ENCODE peak calls at places on chromosomes 3 and 15, in six cellular contexts. D, N, K, Z, Q and E are unnamed samples.

GRCh38 chr3:122826315-122826714 is 31.4 kb downstream of the SLC49A4 start:
- DNase-seq in N (no peak), D (no peak), K (no peak), Z (no peak), Q (no peak), E (no peak)

GRCh38 chr15:100311099-100311751 is 30.6 kb downstream of the ADAMTS17 start:
- DNase-seq in N (no peak), K (no peak), Z (no peak), D (no peak), Q (no peak), E (no peak)

GRCh38 chr3:182325213-182325941 is 467.9 kb upstream of the ATP11B start:
- DNase-seq in Q (no peak), D (peak; percentile 67), Z (no peak), K (no peak), N (no peak), E (no peak)

GRCh38 chr3:142577701-142578308 is 728 bp downstream of the ATR start:
- DNase-seq in Q (no peak), K (no peak), Z (no peak), N (no peak), D (no peak), E (no peak)

GRCh38 chr3:53046171-53047170 is 598 bp upstream of the SFMBT1 start:
- DNase-seq in K (peak; percentile 46), N (peak; percentile 9), D (peak; percentile 64), Q (peak; percentile 61), Z (peak; percentile 23), E (no peak)

GRCh38 chr3:135851201-135852061 is 114.1 kb upstream of the PPP2R3A start:
- DNase-seq in K (no peak), Z (no peak), N (no peak), D (peak; percentile 73), Q (no peak), E (no peak)

GRCh38 chr3:38108649-38109579 is 28.0 kb downstream of the ACAA1 start:
- DNase-seq in K (no peak), Z (no peak), D (no peak), Q (peak; percentile 10), N (no peak), E (peak; percentile 9)

GRCh38 chr3:160098946-160099626 is 110.5 kb downstream of the IL12A start:
- DNase-seq in Z (no peak), N (no peak), D (no peak), K (no peak), Q (no peak), E (no peak)

GRCh38 chr3:41450416-41451231 is 251.3 kb downstream of the CTNNB1 start:
- DNase-seq in N (no peak), K (no peak), D (no peak), Z (no peak), Q (no peak), E (no peak)

GRCh38 chr15:23648920-23649515 is 1.4 kb upstream of the MAGEL2 start:
- DNase-seq in K (no peak), N (no peak), Z (no peak), D (peak; percentile 36), Q (no peak), E (no peak)

GRCh38 chr3:58358092-58358491 is 25.4 kb downstream of the PXK start:
- DNase-seq in D (no peak), K (no peak), N (no peak), Q (no peak), Z (no peak), E (no peak)

GRCh38 chr15:66105286-66105984 is 148.1 kb downstream of the MEGF11 start:
- DNase-seq in Q (no peak), K (no peak), N (no peak), D (no peak), Z (no peak), E (no peak)

GRCh38 chr15:51089699-51090098 is 5.0 kb downstream of the TNFAIP8L3 start:
- DNase-seq in N (no peak), D (no peak), Q (no peak), K (no peak), Z (no peak), E (no peak)

GRCh38 chr15:28105793-28106192 is 6.7 kb upstream of the OCA2 start:
- DNase-seq in Z (no peak), K (no peak), Q (no peak), N (no peak), D (no peak), E (no peak)

GRCh38 chr15:79416876-79417275 is 15.3 kb upstream of the MINAR1 start:
- DNase-seq in N (no peak), Z (no peak), Q (no peak), D (no peak), K (no peak), E (no peak)

GRCh38 chr15:42547926-42548257 is 701 bp downstream of the LRRC57 start:
- DNase-seq in K (no peak), Z (no peak), D (no peak), N (no peak), Q (no peak), E (no peak)

GRCh38 chr3:20064796-20065564 is 24.7 kb downstream of the KAT2B start:
- DNase-seq in D (no peak), Z (no peak), Q (no peak), N (no peak), K (no peak), E (no peak)

GRCh38 chr3:98670020-98670419 is 76.6 kb upstream of the CPOX start:
- DNase-seq in N (no peak), D (no peak), K (no peak), Z (no peak), Q (no peak), E (no peak)

GRCh38 chr15:69757186-69757585 is 304.6 kb downstream of the RPLP1 start:
- DNase-seq in K (peak; percentile 13), Q (no peak), N (no peak), Z (no peak), D (peak; percentile 46), E (no peak)

GRCh38 chr3:94132777-94133176 is 69.9 kb downstream of the NSUN3 start:
- DNase-seq in Q (no peak), D (no peak), Z (no peak), N (no peak), K (no peak), E (no peak)

GRCh38 chr15:45637552-45638033 is 2.8 kb downstream of the SQOR start:
- DNase-seq in N (no peak), D (peak; percentile 80), Q (no peak), K (no peak), Z (no peak), E (no peak)

GRCh38 chr3:17032407-17033034 is 147.8 kb downstream of the PLCL2 start:
- DNase-seq in N (peak; percentile 8), Z (no peak), D (peak; percentile 62), Q (no peak), K (no peak), E (no peak)

GRCh38 chr3:56799251-56799882 is 2.4 kb downstream of the ARHGEF3 start:
- DNase-seq in Z (no peak), Q (no peak), K (no peak), D (peak; percentile 67), N (no peak), E (no peak)

GRCh38 chr3:22141769-22142168 is 390.8 kb upstream of the ZNF385D start:
- DNase-seq in N (no peak), Z (no peak), D (no peak), K (no peak), Q (no peak), E (no peak)

GRCh38 chr3:160472344-160472743 is 22.8 kb upstream of the TRIM59 start:
- DNase-seq in N (no peak), K (no peak), Z (no peak), D (no peak), Q (no peak), E (no peak)

GRCh38 chr3:133489466-133490085 is 83.9 kb upstream of the CDV3 start:
- DNase-seq in D (no peak), Q (no peak), K (no peak), N (no peak), Z (no peak), E (no peak)

GRCh38 chr15:66092053-66092976 is 161.2 kb downstream of the MEGF11 start:
- DNase-seq in Q (peak; percentile 7), K (no peak), Z (no peak), D (no peak), N (no peak), E (no peak)

GRCh38 chr15:62601779-62602540 is 436.9 kb upstream of the C2CD4B start:
- DNase-seq in N (no peak), D (peak; percentile 31), K (no peak), Z (no peak), Q (no peak), E (no peak)

GRCh38 chr15:40354408-40355171 is 3.4 kb upstream of the DISP2 start:
- DNase-seq in D (peak; percentile 72), Q (no peak), K (no peak), Z (no peak), N (no peak), E (no peak)

GRCh38 chr15:63605816-63606215 is 8.6 kb downstream of the FBXL22 start:
- DNase-seq in K (no peak), D (no peak), Q (no peak), Z (no peak), N (no peak), E (no peak)